ENCODE peak calls at places on chromosomes 2 and 18, in seven cellular contexts. U is upper lobe of right lung, V is left ventricle myocardium superior, Y is tibial artery, S is fibroblast of mammary gland, K is neuronal stem cell, I is mucosa of gallbladder. J is an unnamed sample.

GRCh38 chr2:48912110-48912509 is 156.6 kb upstream of the LHCGR start:
- DNase-seq in U (no peak), V (no peak), Y (no peak), S (no peak), K (no peak), I (no peak), J (no peak)

GRCh38 chr2:186518291-186518690 is 32.2 kb downstream of the ZC3H15 start:
- DNase-seq in U (no peak), V (no peak), Y (no peak), S (no peak), K (no peak), I (no peak), J (no peak)

GRCh38 chr2:8558096-8558495 is 123.8 kb upstream of the ID2 start:
- DNase-seq in U (no peak), V (no peak), Y (no peak), S (no peak), K (no peak), I (no peak), J (no peak)

GRCh38 chr2:80326214-80326613 is 21.7 kb upstream of the LRRTM1 start:
- DNase-seq in U (no peak), V (no peak), Y (no peak), S (peak), K (no peak), I (no peak), J (no peak)

GRCh38 chr18:79971211-79971952 is 6.9 kb downstream of the HSBP1L1 start:
- DNase-seq in U (no peak), V (no peak), Y (no peak), S (no peak), K (no peak), I (no peak), J (no peak)

GRCh38 chr2:235570256-235570655 is 76.4 kb downstream of the AGAP1 start:
- DNase-seq in U (no peak), V (no peak), Y (no peak), S (no peak), K (no peak), I (no peak), J (no peak)

GRCh38 chr2:200216310-200216709 is 90.2 kb upstream of the SPATS2L start:
- DNase-seq in U (no peak), V (no peak), Y (no peak), S (no peak), K (no peak), I (no peak), J (no peak)

GRCh38 chr2:162072181-162072702 is 1.8 kb downstream of the DPP4 start:
- DNase-seq in U (no peak), V (no peak), Y (no peak), S (peak), K (no peak), I (no peak), J (peak)

GRCh38 chr2:161128885-161129284 is 31.3 kb upstream of the TANK start:
- DNase-seq in U (no peak), V (no peak), Y (no peak), S (no peak), K (no peak), I (no peak), J (no peak)

GRCh38 chr18:42442661-42443060 is 487.6 kb downstream of the PIK3C3 start:
- DNase-seq in U (no peak), V (no peak), Y (no peak), S (peak), K (no peak), I (no peak), J (no peak)

GRCh38 chr2:32182667-32183066 is 17.0 kb downstream of the SLC30A6 start:
- DNase-seq in U (no peak), V (no peak), Y (no peak), S (no peak), K (no peak), I (no peak), J (no peak)

GRCh38 chr2:100246163-100247145 is 75.8 kb downstream of the LONRF2 start:
- DNase-seq in U (no peak), V (no peak), Y (no peak), S (peak), K (no peak), I (no peak), J (peak)

GRCh38 chr2:220043155-220043992 is 415.9 kb downstream of the SLC4A3 start:
- DNase-seq in U (no peak), V (no peak), Y (no peak), S (no peak), K (no peak), I (no peak), J (no peak)

GRCh38 chr18:48290162-48290926 is 118.8 kb downstream of the ZBTB7C start:
- DNase-seq in U (no peak), V (no peak), Y (no peak), S (no peak), K (no peak), I (no peak), J (no peak)

GRCh38 chr2:24891201-24891600 is 28.8 kb downstream of the ADCY3 start:
- DNase-seq in U (no peak), V (no peak), Y (no peak), S (no peak), K (no peak), I (no peak), J (no peak)

GRCh38 chr2:145047554-145047953 is 527.6 kb upstream of the ZEB2 start:
- DNase-seq in U (no peak), V (no peak), Y (no peak), S (no peak), K (no peak), I (no peak), J (no peak)

GRCh38 chr18:72086421-72086820 is 457.7 kb downstream of the CBLN2 start:
- DNase-seq in U (no peak), V (no peak), Y (no peak), S (peak), K (no peak), I (no peak), J (peak)

GRCh38 chr2:69946351-69947077 is 14.9 kb downstream of the ASPRV1 start:
- DNase-seq in U (no peak), V (no peak), Y (no peak), S (peak), K (no peak), I (no peak), J (peak)

GRCh38 chr2:101949304-101949703 is 42.5 kb upstream of the IL1R2 start:
- DNase-seq in U (no peak), V (no peak), Y (no peak), S (peak), K (no peak), I (no peak), J (no peak)

GRCh38 chr2:236705295-236706114 is 135.9 kb downstream of the ACKR3 start:
- DNase-seq in U (no peak), V (peak), Y (no peak), S (no peak), K (no peak), I (no peak), J (no peak)

GRCh38 chr2:43010428-43011141 is 215.8 kb downstream of the ZFP36L2 start:
- DNase-seq in U (no peak), V (no peak), Y (peak), S (no peak), K (no peak), I (no peak), J (peak)

GRCh38 chr2:174662459-174662858 is 64.9 kb upstream of the WIPF1 start:
- DNase-seq in U (no peak), V (no peak), Y (peak), S (peak), K (no peak), I (no peak), J (no peak)

GRCh38 chr2:111142101-111142500 is 21.4 kb downstream of the BCL2L11 start:
- DNase-seq in U (no peak), V (no peak), Y (no peak), S (no peak), K (no peak), I (no peak), J (no peak)

GRCh38 chr2:127456960-127457359 is 38.7 kb downstream of the PROC start:
- DNase-seq in U (no peak), V (no peak), Y (no peak), S (no peak), K (no peak), I (no peak), J (no peak)

GRCh38 chr2:175679231-175679630 is 322.8 kb downstream of the LNPK start:
- DNase-seq in U (no peak), V (no peak), Y (no peak), S (no peak), K (no peak), I (no peak), J (no peak)

GRCh38 chr18:13661779-13662271 is 64.5 kb downstream of the FAM210A start:
- DNase-seq in U (no peak), V (no peak), Y (no peak), S (no peak), K (no peak), I (no peak), J (no peak)

GRCh38 chr18:50038448-50038847 is 156.5 kb downstream of the MYO5B start:
- DNase-seq in U (no peak), V (no peak), Y (no peak), S (no peak), K (no peak), I (no peak), J (no peak)

GRCh38 chr18:63828120-63828519 is 52.9 kb downstream of the SERPINB7 start:
- DNase-seq in U (no peak), V (no peak), Y (no peak), S (no peak), K (no peak), I (no peak), J (no peak)

GRCh38 chr18:43405097-43405496 is 127.8 kb upstream of the SYT4 start:
- DNase-seq in U (no peak), V (no peak), Y (no peak), S (no peak), K (no peak), I (no peak), J (no peak)

GRCh38 chr2:73823916-73824523 is 4.7 kb upstream of the STAMBP start:
- DNase-seq in U (no peak), V (no peak), Y (no peak), S (peak), K (peak), I (peak), J (peak)

GRCh38 chr2:156476021-156476420 is 39.8 kb downstream of the GPD2 start:
- DNase-seq in U (no peak), V (no peak), Y (no peak), S (no peak), K (no peak), I (no peak), J (no peak)

GRCh38 chr2:158618859-158619490 is 162.2 kb downstream of the PKP4 start:
- DNase-seq in U (no peak), V (no peak), Y (no peak), S (peak), K (no peak), I (no peak), J (peak)

GRCh38 chr2:152585830-152586484 is 131.3 kb downstream of the PRPF40A start:
- DNase-seq in U (no peak), V (no peak), Y (peak), S (peak), K (no peak), I (no peak), J (no peak)